ENCODE peak calls at places on chromosome 6, in eight cellular contexts. R is HCEC 1CT, F is right cardiac atrium, E is fibroblast of lung, L is GM12865, K is heart right ventricle, I is NCI-H1436 treated with DMSO at 0.1 percent for 48 hours, D is G401. O is an unnamed sample.
A peak's percentile ranks its signal among the peaks of the same experiment; 100 is the strongest.

GRCh38 chr6:21935561-21936028 is 342.0 kb downstream of the SOX4 start:
- DNase-seq in F (no peak), R (peak; percentile 70), D (no peak), K (no peak), E (peak; percentile 60), I (no peak), L (peak; percentile 68), O (no peak)

GRCh38 chr6:156849806-156850205 is 72.6 kb downstream of the ARID1B start:
- DNase-seq in K (no peak), L (peak; percentile 52), I (no peak), E (no peak), R (no peak), D (peak; percentile 44), F (no peak), O (no peak)

GRCh38 chr6:42084889-42085288 is 34.6 kb downstream of the TAF8 start:
- DNase-seq in F (no peak), I (no peak), L (no peak), E (peak; percentile 35), R (no peak), K (no peak), D (no peak), O (no peak)

GRCh38 chr6:57106990-57107389 is 17.0 kb downstream of the ZNF451 start:
- DNase-seq in E (no peak), L (no peak), D (no peak), R (no peak), K (no peak), I (no peak), F (no peak), O (no peak)

GRCh38 chr6:26403888-26404287 is 1.8 kb downstream of the BTN3A1 start:
- DNase-seq in F (no peak), L (no peak), R (no peak), I (no peak), K (no peak), D (no peak), E (no peak), O (no peak)

GRCh38 chr6:150069707-150070106 is 786 bp upstream of the ULBP3 start:
- DNase-seq in L (no peak), R (no peak), F (peak; percentile 58), K (no peak), I (no peak), E (peak; percentile 21), D (no peak), O (no peak)

GRCh38 chr6:104166055-104166668 is 693.6 kb downstream of the HACE1 start:
- DNase-seq in I (no peak), E (no peak), L (no peak), K (no peak), D (no peak), F (no peak), R (no peak), O (no peak)

GRCh38 chr6:107267006-107267405 is 151.7 kb upstream of the BEND3 start:
- DNase-seq in K (no peak), F (no peak), D (no peak), E (no peak), R (no peak), L (no peak), I (no peak), O (no peak)

GRCh38 chr6:80214436-80215022 is 108.1 kb downstream of the BCKDHB start:
- DNase-seq in L (peak; percentile 47), K (no peak), R (peak; percentile 67), I (peak; percentile 13), E (peak; percentile 76), F (peak; percentile 32), D (peak; percentile 72), O (peak; percentile 10)

GRCh38 chr6:133756046-133756445 is 132.9 kb upstream of the TCF21 start:
- DNase-seq in E (peak; percentile 53), I (no peak), R (peak; percentile 65), D (no peak), F (no peak), K (no peak), L (no peak), O (no peak)

GRCh38 chr6:161137839-161138544 is 135.9 kb downstream of the AGPAT4 start:
- DNase-seq in K (no peak), R (peak; percentile 25), L (no peak), F (no peak), E (peak; percentile 23), I (no peak), D (no peak), O (no peak)

GRCh38 chr6:133621751-133622150 is 267.2 kb upstream of the TCF21 start:
- DNase-seq in D (no peak), F (no peak), K (no peak), E (peak; percentile 60), I (no peak), L (no peak), R (peak; percentile 74), O (no peak)

GRCh38 chr6:106197441-106197840 is 111.3 kb downstream of the PRDM1 start:
- DNase-seq in E (no peak), L (no peak), K (no peak), R (no peak), I (no peak), F (peak; percentile 23), D (no peak), O (no peak)

GRCh38 chr6:21500894-21501293 is 92.7 kb upstream of the SOX4 start:
- DNase-seq in I (peak; percentile 85), F (no peak), L (no peak), R (no peak), E (no peak), D (no peak), K (no peak), O (no peak)

GRCh38 chr6:149057464-149057840 is 260.1 kb upstream of the TAB2 start:
- DNase-seq in F (no peak), L (no peak), E (no peak), R (no peak), K (no peak), D (no peak), I (no peak), O (no peak)

GRCh38 chr6:42394881-42395620 is 56.7 kb downstream of the TRERF1 start:
- DNase-seq in K (no peak), D (no peak), E (no peak), L (no peak), I (no peak), R (no peak), F (no peak), O (no peak)

GRCh38 chr6:45808041-45808440 is 207.6 kb downstream of the CLIC5 start:
- DNase-seq in L (no peak), I (no peak), D (no peak), K (no peak), R (no peak), F (no peak), E (no peak), O (no peak)

GRCh38 chr6:66796987-66797386 is 1090.0 kb upstream of the EYS start:
- DNase-seq in F (no peak), R (no peak), K (no peak), D (no peak), I (no peak), E (no peak), L (no peak), O (no peak)

GRCh38 chr6:142381845-142382378 is 80.1 kb downstream of the ADGRG6 start:
- DNase-seq in L (no peak), I (no peak), E (no peak), F (no peak), R (no peak), D (no peak), K (no peak), O (no peak)

GRCh38 chr6:141403827-141404226 is 728.9 kb upstream of the GJE1 start:
- DNase-seq in K (no peak), D (no peak), L (no peak), I (no peak), F (no peak), E (peak; percentile 75), R (no peak), O (no peak)

GRCh38 chr6:28585335-28585734 is 59.7 kb downstream of the GPX5 start:
- DNase-seq in F (no peak), I (no peak), D (no peak), L (no peak), R (peak; percentile 77), K (no peak), E (peak; percentile 61), O (no peak)

GRCh38 chr6:1713016-1713600 is 103.4 kb downstream of the FOXC1 start:
- DNase-seq in K (no peak), D (no peak), R (no peak), I (no peak), L (no peak), E (no peak), F (no peak), O (no peak)

GRCh38 chr6:46377209-46377608 is 114.0 kb downstream of the RCAN2 start:
- DNase-seq in R (no peak), E (no peak), I (no peak), F (no peak), D (no peak), K (no peak), L (no peak), O (no peak)

GRCh38 chr6:9020001-9020400 is 584.7 kb upstream of the SLC35B3 start:
- DNase-seq in R (peak; percentile 2), K (no peak), D (no peak), F (no peak), E (no peak), L (no peak), I (no peak), O (no peak)

GRCh38 chr6:109308018-109308492 is 74.2 kb downstream of the CD164 start:
- DNase-seq in R (peak; percentile 78), L (no peak), D (no peak), F (no peak), K (no peak), I (no peak), E (peak; percentile 70), O (no peak)

GRCh38 chr6:112691289-112691688 is 344.2 kb downstream of the RFPL4B start:
- DNase-seq in R (peak; percentile 92), I (no peak), F (no peak), K (no peak), L (no peak), E (peak; percentile 91), D (no peak), O (peak; percentile 6)